ENCODE peak calls at places on chromosomes 16 and 17, in eight cellular contexts. R is lower lobe of right lung; B is testis; D is aorta; E is coronary artery; Q is ovary; A is GM23338; J is naive thymus-derived CD4-positive, alpha-beta T cell. Y is an unnamed sample.

GRCh38 chr17:19897901-19898300 is 30.2 kb upstream of the ULK2 start:
- DNase-seq in Q (no peak), R (no peak), E (no peak), A (no peak), D (no peak), J (no peak), B (no peak), Y (no peak)

GRCh38 chr17:40452074-40452787 is 9.0 kb downstream of the IGFBP4 start:
- DNase-seq in B (no peak), Q (peak), E (no peak), A (no peak), R (no peak), J (no peak), D (peak), Y (no peak)

GRCh38 chr16:54398986-54399385 is 112.4 kb upstream of the IRX3 start:
- DNase-seq in D (no peak), B (no peak), A (no peak), Q (no peak), E (no peak), J (no peak), R (no peak), Y (no peak)

GRCh38 chr17:39096435-39097158 is 54.8 kb downstream of the PLXDC1 start:
- DNase-seq in Q (peak), R (no peak), J (peak), E (no peak), A (no peak), D (no peak), B (peak), Y (no peak)

GRCh38 chr17:37754363-37754762 is 9.5 kb upstream of the HNF1B start:
- DNase-seq in A (no peak), R (no peak), Q (no peak), B (no peak), J (no peak), D (no peak), E (no peak), Y (no peak)

GRCh38 chr17:3965123-3965800 is 1.0 kb upstream of the ATP2A3 start:
- DNase-seq in B (peak), A (peak), J (peak), D (peak), E (no peak), Q (no peak), R (peak), Y (peak)

GRCh38 chr16:10949424-10949970 is 5.1 kb downstream of the CLEC16A start:
- DNase-seq in Q (no peak), D (peak), R (no peak), A (peak), B (no peak), E (no peak), J (peak), Y (peak)

GRCh38 chr16:9516444-9516843 is 425.0 kb downstream of the HAPSTR1 start:
- DNase-seq in J (no peak), R (no peak), D (no peak), E (no peak), Q (no peak), B (no peak), A (no peak), Y (no peak)

GRCh38 chr17:46123607-46124006 is 69.6 kb downstream of the KANSL1 start:
- DNase-seq in B (no peak), J (no peak), A (no peak), R (no peak), E (no peak), D (no peak), Q (no peak), Y (no peak)

GRCh38 chr17:7146115-7146514 is 31.5 kb upstream of the ASGR2 start:
- DNase-seq in E (no peak), A (peak), J (no peak), Q (no peak), B (no peak), D (no peak), R (no peak), Y (peak)

GRCh38 chr16:57619606-57620315 is 8.7 kb upstream of the ADGRG1 start:
- DNase-seq in R (peak), B (no peak), D (peak), A (peak), Q (no peak), E (peak), J (no peak), Y (peak)

GRCh38 chr17:16415031-16415924 is at the start of gene TRPV2:
- DNase-seq in Q (no peak), J (peak), A (peak), R (peak), D (no peak), B (no peak), E (no peak), Y (peak)

GRCh38 chr16:76278976-76279375 is 1.8 kb downstream of the CNTNAP4 start:
- DNase-seq in R (no peak), E (no peak), Q (no peak), A (peak), J (no peak), B (no peak), D (no peak), Y (no peak)

GRCh38 chr16:24113115-24113745 is 142.9 kb upstream of the CACNG3 start:
- DNase-seq in D (no peak), E (no peak), R (no peak), J (no peak), Q (no peak), B (no peak), A (no peak), Y (no peak)

GRCh38 chr16:25235991-25236390 is 19.2 kb downstream of the AQP8 start:
- DNase-seq in D (no peak), E (no peak), A (peak), Q (no peak), R (no peak), B (no peak), J (no peak), Y (no peak)

GRCh38 chr16:58299757-58300349 is 5.0 kb upstream of the PRSS54 start:
- DNase-seq in D (no peak), B (peak), Q (no peak), J (no peak), E (no peak), R (no peak), A (peak), Y (no peak)

GRCh38 chr17:73166731-73167581 is 2.1 kb downstream of the SSTR2 start:
- DNase-seq in A (no peak), B (no peak), R (no peak), D (no peak), J (no peak), Q (no peak), E (no peak), Y (no peak)

GRCh38 chr17:71111945-71112344 is 942.6 kb downstream of the KCNJ2 start:
- DNase-seq in D (no peak), R (no peak), A (no peak), E (no peak), Q (no peak), J (no peak), B (no peak), Y (no peak)

GRCh38 chr16:67022531-67023214 is 6.3 kb upstream of the CBFB start:
- DNase-seq in A (no peak), E (no peak), B (peak), Q (no peak), J (no peak), R (no peak), D (no peak), Y (no peak)

GRCh38 chr16:2177561-2177960 is 18.8 kb downstream of the CASKIN1 start:
- DNase-seq in R (no peak), J (no peak), Q (no peak), E (no peak), A (no peak), D (no peak), B (no peak), Y (no peak)

GRCh38 chr16:80938035-80938927 is 68.4 kb downstream of the CMC2 start:
- DNase-seq in A (peak), J (no peak), E (peak), Q (peak), D (peak), B (peak), R (no peak), Y (no peak)

GRCh38 chr16:24670623-24671454 is 58.6 kb upstream of the TNRC6A start:
- DNase-seq in Q (peak), E (peak), D (peak), A (peak), R (peak), B (peak), J (no peak), Y (no peak)

DNA sequence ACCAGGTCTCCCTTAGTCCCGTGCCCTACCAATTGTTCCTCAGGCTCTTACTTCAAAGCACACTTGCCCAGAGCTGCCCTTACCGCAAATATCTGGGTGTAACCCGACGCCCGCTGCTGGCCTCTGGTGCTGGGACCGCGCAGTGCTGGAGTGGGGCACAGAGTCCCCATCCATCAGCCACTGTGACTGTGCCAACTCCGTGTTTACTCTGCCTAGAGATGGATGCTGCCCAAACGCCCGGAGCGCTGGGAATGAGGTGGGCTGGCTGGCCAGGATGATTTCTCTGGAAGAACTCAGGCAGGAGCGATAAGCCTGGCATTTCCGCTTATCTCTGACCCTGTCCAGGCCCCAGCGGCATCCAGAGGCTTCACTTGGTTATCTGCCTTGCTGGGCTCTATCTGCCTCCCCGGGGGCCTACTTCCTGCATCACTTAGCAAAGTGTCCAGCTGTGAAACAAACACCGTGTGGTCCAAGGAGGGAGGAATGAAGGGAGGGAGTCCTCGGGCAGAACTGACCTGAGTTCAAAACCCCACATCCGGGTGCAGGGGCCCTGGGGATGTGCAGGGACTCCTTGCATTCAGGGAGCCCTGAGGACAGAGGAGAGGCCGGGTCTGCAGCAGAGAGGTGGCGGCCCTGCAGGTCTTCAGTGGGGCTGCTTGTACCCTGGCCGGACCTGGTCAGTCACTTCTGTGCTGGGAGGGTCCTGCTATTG is 9.4 kb upstream of the MYLK3 start:
- DNase-seq in R (peak), A (peak), J (no peak), E (no peak), Q (no peak), D (no peak), B (no peak), Y (peak)
- H3K27ac ChIP-seq in R (no peak), A (no peak), J (no peak), E (no peak), Q (no peak), D (no peak), B (no peak), Y (no peak)

DNA sequence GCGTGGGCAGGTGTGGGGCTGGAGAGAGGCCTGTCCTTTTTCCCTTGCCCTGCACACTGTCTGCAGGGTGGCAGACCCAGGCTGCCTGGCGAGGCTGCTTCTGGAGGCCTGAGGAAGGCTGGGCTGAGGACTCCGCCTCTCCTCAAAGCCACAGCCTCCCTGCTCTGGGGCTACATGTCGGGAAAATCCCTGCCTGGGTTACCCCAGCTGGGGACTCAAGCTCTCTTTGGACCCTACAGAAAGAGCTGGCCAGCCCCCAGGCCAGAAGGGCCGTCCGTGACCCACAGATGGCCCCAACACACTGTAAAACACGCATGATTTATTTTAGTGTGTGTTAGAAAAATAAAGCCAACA is 33.8 kb upstream of the SLC38A10 start:
- DNase-seq in R (no peak), A (no peak), J (no peak), Q (peak), D (no peak), E (no peak), B (no peak), Y (no peak)
- H3K4me3 ChIP-seq in R (peak), A (no peak), J (no peak), Q (no peak), D (no peak), E (no peak), B (no peak), Y (no peak)

GRCh38 chr17:79979201-79979840 is 56.4 kb downstream of the TBC1D16 start:
- DNase-seq in E (no peak), Q (peak), B (no peak), D (peak), R (peak), J (no peak), A (no peak), Y (no peak)
- H3K27ac ChIP-seq in E (no peak), Q (peak), B (peak), D (no peak), R (no peak), J (no peak), A (no peak), Y (peak)

GRCh38 chr16:4656695-4657686 is 32.4 kb downstream of the MGRN1 start:
- DNase-seq in R (no peak), E (peak), B (no peak), J (no peak), Q (no peak), D (no peak), A (no peak), Y (no peak)
- H3K4me3 ChIP-seq in R (no peak), E (no peak), B (no peak), J (no peak), Q (no peak), D (no peak), A (no peak), Y (no peak)

GRCh38 chr17:42136654-42137051 is 14.0 kb downstream of the HSPB9 start:
- DNase-seq in A (no peak), E (no peak), Q (no peak), R (no peak), J (no peak), B (no peak), D (no peak), Y (no peak)
- H3K27ac ChIP-seq in A (peak), E (no peak), Q (peak), R (peak), J (no peak), B (peak), D (no peak), Y (peak)

GRCh38 chr17:81483862-81484194 is 28.8 kb downstream of the ACTG1 start:
- DNase-seq in A (peak), B (no peak), E (no peak), Q (no peak), R (no peak), D (no peak), J (no peak), Y (no peak)

GRCh38 chr17:81481815-81482505 is 30.6 kb downstream of the ACTG1 start:
- DNase-seq in R (no peak), E (no peak), Q (no peak), B (no peak), A (no peak), J (no peak), D (no peak), Y (no peak)

GRCh38 chr17:81481011-81481799 is 31.4 kb downstream of the ACTG1 start:
- DNase-seq in A (peak), Q (peak), D (peak), R (peak), B (peak), E (no peak), J (peak), Y (no peak)

GRCh38 chr17:81483085-81483861 is 29.3 kb downstream of the ACTG1 start:
- DNase-seq in B (no peak), R (no peak), Q (no peak), D (no peak), A (no peak), J (no peak), E (no peak), Y (peak)

DNA sequence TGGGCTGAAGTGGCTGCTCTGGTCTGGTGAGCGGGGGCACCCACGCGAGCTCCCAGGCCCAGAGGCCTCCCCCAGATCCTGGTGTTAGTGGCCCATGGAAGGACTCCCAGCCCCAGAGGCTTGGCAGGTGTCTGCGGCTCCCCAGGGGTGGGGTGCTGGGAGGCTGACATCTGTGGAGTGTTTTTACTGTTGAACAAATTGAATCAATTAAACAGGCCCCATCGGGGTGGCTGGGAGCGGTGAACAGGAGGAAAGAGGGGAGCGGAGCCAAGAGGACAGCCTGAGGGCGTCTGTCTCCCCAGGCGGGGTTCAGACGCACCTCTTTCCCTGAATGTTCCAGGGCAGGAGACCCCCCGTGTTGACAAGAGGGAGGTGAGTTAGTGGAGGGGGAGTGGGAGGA is 29.9 kb downstream of the ACTG1 start:
- DNase-seq in B (no peak), D (no peak), A (no peak), J (no peak), R (no peak), E (no peak), Q (no peak), Y (no peak)
- H3K4me3 ChIP-seq in B (no peak), D (no peak), A (no peak), J (no peak), R (no peak), E (no peak), Q (no peak), Y (no peak)

DNA sequence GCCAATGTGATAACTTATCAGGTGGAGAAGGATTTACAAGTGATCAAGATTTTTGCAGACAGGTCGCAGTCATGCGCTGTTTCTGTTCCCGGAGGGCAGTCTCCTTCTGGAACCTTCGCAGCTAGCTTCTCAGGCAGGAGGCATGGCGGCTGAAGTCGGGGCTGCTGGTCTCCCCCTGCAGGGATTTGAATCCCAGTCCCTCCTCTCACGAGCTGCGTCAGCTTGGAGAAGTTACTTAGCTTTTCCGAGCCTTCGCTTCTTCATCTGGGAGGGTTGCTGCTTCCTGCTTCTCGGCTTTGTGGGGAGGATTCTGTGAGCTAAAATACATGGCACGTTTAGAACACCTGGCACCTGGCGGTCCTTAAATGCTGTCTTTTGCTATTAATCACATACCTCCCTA is 287.8 kb upstream of the FOXF1 start:
- DNase-seq in D (no peak), J (no peak), Q (no peak), A (peak), E (no peak), B (no peak), R (no peak), Y (peak)
- H3K27ac ChIP-seq in D (no peak), J (no peak), Q (no peak), A (no peak), E (no peak), B (no peak), R (no peak), Y (no peak)

GRCh38 chr16:50634090-50634489 is 47.0 kb downstream of the SNX20 start:
- DNase-seq in B (no peak), Q (no peak), D (no peak), J (no peak), R (no peak), E (no peak), A (no peak), Y (no peak)
- H3K4me3 ChIP-seq in B (no peak), Q (no peak), D (no peak), J (no peak), R (no peak), E (no peak), A (no peak), Y (no peak)

DNA sequence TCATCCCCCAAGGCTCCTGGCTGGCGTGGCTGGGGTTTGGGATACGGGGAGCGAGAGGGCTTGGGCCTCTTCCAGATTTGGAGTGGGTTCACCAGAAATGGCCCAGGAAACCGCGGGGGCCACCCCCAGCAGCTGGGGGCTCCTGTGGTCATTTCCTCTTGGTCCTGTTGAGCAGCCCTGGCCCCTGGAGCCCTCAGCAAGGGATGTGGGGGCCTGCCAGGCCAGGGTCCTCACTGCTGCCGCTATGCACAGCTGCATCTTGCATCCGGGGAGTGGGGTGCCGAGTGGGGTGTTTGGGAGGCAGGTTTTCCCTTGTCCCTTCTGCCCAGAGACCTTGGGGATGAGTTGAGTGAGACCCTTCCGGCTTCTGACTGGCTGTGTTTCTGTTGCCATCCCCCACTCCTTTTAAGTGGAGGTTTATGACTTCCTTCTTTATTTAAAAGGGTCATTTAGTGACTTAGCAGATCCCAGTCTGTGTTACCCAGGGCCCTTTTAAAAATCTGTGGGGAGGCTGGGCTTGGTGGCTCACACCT is 319.8 kb downstream of the SEC14L1 start:
- DNase-seq in E (no peak), Q (no peak), R (no peak), J (no peak), B (no peak), D (no peak), A (no peak), Y (no peak)
- H3K27ac ChIP-seq in E (no peak), Q (no peak), R (peak), J (peak), B (peak), D (no peak), A (no peak), Y (peak)